ENCODE peak calls at places on chromosomes 12 and 14, in four cellular contexts. J, P, F and V are unnamed samples.

GRCh38 chr14:61866932-61867920 is 105.0 kb downstream of the SNAPC1 start:
- DNase-seq in F (no peak), P (peak), J (no peak), V (no peak)

GRCh38 chr12:68113644-68114043 is 45.9 kb downstream of the IFNG start:
- DNase-seq in P (no peak), F (no peak), J (no peak), V (no peak)

GRCh38 chr12:31018106-31018890 is 55.4 kb upstream of the DDX11 start:
- DNase-seq in J (no peak), F (no peak), P (no peak), V (no peak)

GRCh38 chr12:52956987-52957386 is 8.1 kb downstream of the KRT18 start:
- DNase-seq in J (no peak), P (peak), F (no peak), V (no peak)

GRCh38 chr14:75559451-75560187 is 18.8 kb upstream of the FLVCR2 start:
- DNase-seq in P (peak), J (peak), F (no peak), V (no peak)

GRCh38 chr14:23829736-23830474 is 123.7 kb upstream of the DHRS4 start:
- DNase-seq in F (no peak), J (no peak), P (peak), V (no peak)

GRCh38 chr12:14111230-14111865 is 129.9 kb upstream of the GRIN2B start:
- DNase-seq in F (peak), J (no peak), P (no peak), V (no peak)

GRCh38 chr12:113788020-113788856 is 177.9 kb downstream of the RBM19 start:
- DNase-seq in P (peak), J (no peak), F (no peak), V (no peak)

GRCh38 chr14:28780843-28781503 is 14.4 kb downstream of the FOXG1 start:
- DNase-seq in P (no peak), J (no peak), F (no peak), V (no peak)

GRCh38 chr14:23641915-23642588 is 5.9 kb downstream of the DHRS2 start:
- DNase-seq in P (no peak), J (peak), F (no peak), V (no peak)

GRCh38 chr12:129101404-129101803 is 248.1 kb downstream of the GLT1D1 start:
- DNase-seq in P (no peak), F (no peak), J (no peak), V (no peak)

GRCh38 chr14:62056789-62057188 is 294.6 kb downstream of the SNAPC1 start:
- DNase-seq in P (no peak), F (no peak), J (no peak), V (no peak)

GRCh38 chr12:13147688-13148531 is 44.4 kb upstream of the GSG1 start:
- DNase-seq in J (no peak), P (no peak), F (no peak), V (no peak)